ENCODE peak calls at places on chromosomes 13 and 19, in five cellular contexts. One of them, this sample, is unnamed.

GRCh38 chr13:80452279-80452678 is 111.4 kb upstream of the SPRY2 start:
- DNase-seq in HCT116: no peak
- DNase-seq in psoas muscle: no peak
- DNase-seq in esophagus squamous epithelium: no peak
- DNase-seq in ascending aorta: no peak
- DNase-seq in this sample: no peak

GRCh38 chr13:78323040-78323439 is 280.3 kb downstream of the POU4F1 start:
- DNase-seq in HCT116: no peak
- DNase-seq in psoas muscle: no peak
- DNase-seq in esophagus squamous epithelium: no peak
- DNase-seq in ascending aorta: no peak
- DNase-seq in this sample: no peak

GRCh38 chr13:98350746-98351330 is 173.8 kb upstream of the RNF113B start:
- DNase-seq in HCT116: no peak
- DNase-seq in psoas muscle: no peak
- DNase-seq in esophagus squamous epithelium: no peak
- DNase-seq in ascending aorta: no peak
- DNase-seq in this sample: no peak

GRCh38 chr13:73622375-73622774 is 511.8 kb downstream of the KLF12 start:
- DNase-seq in HCT116: no peak
- DNase-seq in psoas muscle: no peak
- DNase-seq in esophagus squamous epithelium: no peak
- DNase-seq in ascending aorta: no peak
- DNase-seq in this sample: no peak

GRCh38 chr19:28358604-28359003 is 854.3 kb downstream of the UQCRFS1 start:
- DNase-seq in HCT116: no peak
- DNase-seq in psoas muscle: no peak
- DNase-seq in esophagus squamous epithelium: no peak
- DNase-seq in ascending aorta: no peak
- DNase-seq in this sample: no peak

GRCh38 chr19:27733551-27734266 is 1479.2 kb downstream of the UQCRFS1 start:
- DNase-seq in HCT116: no peak
- DNase-seq in psoas muscle: no peak
- DNase-seq in esophagus squamous epithelium: no peak
- DNase-seq in ascending aorta: no peak
- DNase-seq in this sample: no peak

GRCh38 chr19:2484178-2484937 is 8.4 kb downstream of the GADD45B start:
- DNase-seq in HCT116: no peak
- DNase-seq in psoas muscle: no peak
- DNase-seq in esophagus squamous epithelium: no peak
- DNase-seq in ascending aorta: no peak
- DNase-seq in this sample: no peak

GRCh38 chr19:38015216-38015615 is 108.2 kb downstream of the SIPA1L3 start:
- DNase-seq in HCT116: no peak
- DNase-seq in psoas muscle: no peak
- DNase-seq in esophagus squamous epithelium: no peak
- DNase-seq in ascending aorta: no peak
- DNase-seq in this sample: no peak

GRCh38 chr13:45718063-45718462 is 15.9 kb downstream of the CBY2 start:
- DNase-seq in HCT116: peak
- DNase-seq in psoas muscle: no peak
- DNase-seq in esophagus squamous epithelium: no peak
- DNase-seq in ascending aorta: no peak
- DNase-seq in this sample: no peak

GRCh38 chr13:113802090-113802531 is 43.1 kb downstream of the TMEM255B start:
- DNase-seq in HCT116: no peak
- DNase-seq in psoas muscle: peak
- DNase-seq in esophagus squamous epithelium: no peak
- DNase-seq in ascending aorta: no peak
- DNase-seq in this sample: peak

GRCh38 chr19:39363909-39364457 is 21.8 kb downstream of the SAMD4B start:
- DNase-seq in HCT116: no peak
- DNase-seq in psoas muscle: peak
- DNase-seq in esophagus squamous epithelium: no peak
- DNase-seq in ascending aorta: no peak
- DNase-seq in this sample: no peak

GRCh38 chr19:2170219-2170618 is 6.5 kb downstream of the DOT1L start:
- DNase-seq in HCT116: no peak
- DNase-seq in psoas muscle: no peak
- DNase-seq in esophagus squamous epithelium: no peak
- DNase-seq in ascending aorta: no peak
- DNase-seq in this sample: no peak

GRCh38 chr19:6730153-6730804 is 7.1 kb downstream of the GPR108 start:
- DNase-seq in HCT116: no peak
- DNase-seq in psoas muscle: peak
- DNase-seq in esophagus squamous epithelium: no peak
- DNase-seq in ascending aorta: peak
- DNase-seq in this sample: peak

GRCh38 chr13:60627071-60627686 is 230.2 kb downstream of the TDRD3 start:
- DNase-seq in HCT116: peak
- DNase-seq in psoas muscle: no peak
- DNase-seq in esophagus squamous epithelium: no peak
- DNase-seq in ascending aorta: no peak
- DNase-seq in this sample: peak

GRCh38 chr19:1455336-1456120 is 5.6 kb downstream of the APC2 start:
- DNase-seq in HCT116: peak
- DNase-seq in psoas muscle: peak
- DNase-seq in esophagus squamous epithelium: no peak
- DNase-seq in ascending aorta: no peak
- DNase-seq in this sample: peak

GRCh38 chr13:93352616-93353015 is 126.0 kb downstream of the GPC6 start:
- DNase-seq in HCT116: no peak
- DNase-seq in psoas muscle: no peak
- DNase-seq in esophagus squamous epithelium: no peak
- DNase-seq in ascending aorta: no peak
- DNase-seq in this sample: no peak

GRCh38 chr19:7326105-7326877 is 22.4 kb upstream of the ARHGEF18 start:
- DNase-seq in HCT116: peak
- DNase-seq in psoas muscle: no peak
- DNase-seq in esophagus squamous epithelium: no peak
- DNase-seq in ascending aorta: no peak
- DNase-seq in this sample: peak

GRCh38 chr19:6718741-6719539 is 1.5 kb downstream of the C3 start:
- DNase-seq in HCT116: peak
- DNase-seq in psoas muscle: peak
- DNase-seq in esophagus squamous epithelium: no peak
- DNase-seq in ascending aorta: no peak
- DNase-seq in this sample: peak

GRCh38 chr13:43054803-43055802 is 31.7 kb downstream of the DNAJC15 start:
- DNase-seq in HCT116: no peak
- DNase-seq in psoas muscle: peak
- DNase-seq in esophagus squamous epithelium: no peak
- DNase-seq in ascending aorta: no peak
- DNase-seq in this sample: peak

DNA sequence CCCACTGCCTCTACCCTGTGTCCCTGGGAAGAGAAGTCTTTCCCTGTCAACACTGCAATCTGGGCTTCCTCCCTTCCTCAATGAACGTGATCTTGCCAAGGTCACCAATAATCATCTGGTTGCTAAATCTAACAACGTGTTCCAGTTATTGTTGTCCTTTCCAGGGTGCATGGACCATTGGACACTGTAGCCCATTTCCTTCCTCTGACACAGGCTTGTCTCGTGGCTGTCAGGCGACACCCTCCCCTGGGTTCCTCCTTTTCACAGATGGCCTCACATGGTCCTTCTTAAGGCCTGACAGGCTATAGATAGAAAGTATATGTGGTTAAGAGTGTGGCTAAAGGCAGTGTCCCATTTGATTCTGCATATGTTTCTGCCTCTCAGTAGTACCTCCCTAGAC is 67.7 kb upstream of the STARD13 start:
- DNase-seq in HCT116: no peak
- DNase-seq in psoas muscle: peak
- DNase-seq in esophagus squamous epithelium: no peak
- DNase-seq in ascending aorta: peak
- DNase-seq in this sample: peak
- H3K27ac ChIP-seq in HCT116: no peak
- H3K27ac ChIP-seq in psoas muscle: peak
- H3K27ac ChIP-seq in esophagus squamous epithelium: no peak
- H3K27ac ChIP-seq in ascending aorta: no peak
- H3K27ac ChIP-seq in this sample: no peak

GRCh38 chr13:99975626-99976025 is 4.1 kb upstream of the ZIC5 start:
- DNase-seq in HCT116: no peak
- DNase-seq in psoas muscle: no peak
- DNase-seq in esophagus squamous epithelium: no peak
- DNase-seq in ascending aorta: no peak
- DNase-seq in this sample: no peak
- H3K4me3 ChIP-seq in HCT116: no peak
- H3K4me3 ChIP-seq in psoas muscle: no peak
- H3K4me3 ChIP-seq in esophagus squamous epithelium: no peak
- H3K4me3 ChIP-seq in ascending aorta: no peak
- H3K4me3 ChIP-seq in this sample: no peak

GRCh38 chr19:43656436-43656835 is 13.5 kb downstream of the PLAUR start:
- DNase-seq in HCT116: no peak
- DNase-seq in psoas muscle: no peak
- DNase-seq in esophagus squamous epithelium: no peak
- DNase-seq in ascending aorta: no peak
- DNase-seq in this sample: no peak

GRCh38 chr19:43649514-43649913 is 9.9 kb upstream of the CADM4 start:
- DNase-seq in HCT116: no peak
- DNase-seq in psoas muscle: no peak
- DNase-seq in esophagus squamous epithelium: no peak
- DNase-seq in ascending aorta: no peak
- DNase-seq in this sample: no peak

GRCh38 chr19:43648633-43649032 is 9.0 kb upstream of the CADM4 start:
- DNase-seq in HCT116: no peak
- DNase-seq in psoas muscle: no peak
- DNase-seq in esophagus squamous epithelium: no peak
- DNase-seq in ascending aorta: no peak
- DNase-seq in this sample: no peak

GRCh38 chr19:43651758-43652545 is 12.3 kb upstream of the CADM4 start:
- DNase-seq in HCT116: no peak
- DNase-seq in psoas muscle: peak
- DNase-seq in esophagus squamous epithelium: no peak
- DNase-seq in ascending aorta: no peak
- DNase-seq in this sample: peak

DNA sequence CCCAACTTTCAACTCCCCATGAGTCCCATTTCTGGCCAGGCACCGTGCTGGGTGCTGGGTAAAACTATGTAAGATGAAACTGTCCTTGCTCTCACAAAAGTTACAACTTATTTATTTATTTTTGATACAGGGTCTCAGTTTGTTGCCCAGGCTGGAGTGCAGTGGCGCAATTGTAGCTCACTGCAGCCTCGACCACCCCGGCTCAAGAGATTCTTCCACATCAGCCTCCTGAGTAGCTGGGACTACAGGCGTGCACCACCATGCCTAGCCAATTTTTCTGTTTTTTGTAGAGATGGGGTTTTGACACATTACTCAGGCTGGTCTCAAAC is 12.9 kb upstream of the CADM4 start:
- DNase-seq in HCT116: no peak
- DNase-seq in psoas muscle: no peak
- DNase-seq in esophagus squamous epithelium: no peak
- DNase-seq in ascending aorta: no peak
- DNase-seq in this sample: no peak
- TF ChIP-seq CTCF in HCT116: no peak
- TF ChIP-seq CTCF in psoas muscle: no peak
- TF ChIP-seq CTCF in esophagus squamous epithelium: no peak
- TF ChIP-seq CTCF in ascending aorta: no peak
- TF ChIP-seq CTCF in this sample: no peak

GRCh38 chr19:10677796-10678195 is 23.4 kb upstream of the QTRT1 start:
- DNase-seq in HCT116: no peak
- DNase-seq in psoas muscle: no peak
- DNase-seq in esophagus squamous epithelium: no peak
- DNase-seq in ascending aorta: no peak
- DNase-seq in this sample: no peak
- H3K27ac ChIP-seq in HCT116: no peak
- H3K27ac ChIP-seq in psoas muscle: no peak
- H3K27ac ChIP-seq in esophagus squamous epithelium: no peak
- H3K27ac ChIP-seq in ascending aorta: no peak
- H3K27ac ChIP-seq in this sample: no peak

GRCh38 chr19:49337267-49338022 is 2.2 kb downstream of the CD37 start:
- DNase-seq in HCT116: no peak
- DNase-seq in psoas muscle: no peak
- DNase-seq in esophagus squamous epithelium: no peak
- DNase-seq in ascending aorta: peak
- DNase-seq in this sample: no peak

GRCh38 chr19:49340069-49340864 is 5.1 kb downstream of the CD37 start:
- DNase-seq in HCT116: no peak
- DNase-seq in psoas muscle: peak
- DNase-seq in esophagus squamous epithelium: no peak
- DNase-seq in ascending aorta: peak
- DNase-seq in this sample: peak

GRCh38 chr19:49339364-49340068 is 4.3 kb downstream of the CD37 start:
- DNase-seq in HCT116: no peak
- DNase-seq in psoas muscle: peak
- DNase-seq in esophagus squamous epithelium: no peak
- DNase-seq in ascending aorta: peak
- DNase-seq in this sample: no peak

GRCh38 chr19:49338023-49338677 is 2.9 kb downstream of the CD37 start:
- DNase-seq in HCT116: no peak
- DNase-seq in psoas muscle: no peak
- DNase-seq in esophagus squamous epithelium: no peak
- DNase-seq in ascending aorta: peak
- DNase-seq in this sample: no peak

DNA sequence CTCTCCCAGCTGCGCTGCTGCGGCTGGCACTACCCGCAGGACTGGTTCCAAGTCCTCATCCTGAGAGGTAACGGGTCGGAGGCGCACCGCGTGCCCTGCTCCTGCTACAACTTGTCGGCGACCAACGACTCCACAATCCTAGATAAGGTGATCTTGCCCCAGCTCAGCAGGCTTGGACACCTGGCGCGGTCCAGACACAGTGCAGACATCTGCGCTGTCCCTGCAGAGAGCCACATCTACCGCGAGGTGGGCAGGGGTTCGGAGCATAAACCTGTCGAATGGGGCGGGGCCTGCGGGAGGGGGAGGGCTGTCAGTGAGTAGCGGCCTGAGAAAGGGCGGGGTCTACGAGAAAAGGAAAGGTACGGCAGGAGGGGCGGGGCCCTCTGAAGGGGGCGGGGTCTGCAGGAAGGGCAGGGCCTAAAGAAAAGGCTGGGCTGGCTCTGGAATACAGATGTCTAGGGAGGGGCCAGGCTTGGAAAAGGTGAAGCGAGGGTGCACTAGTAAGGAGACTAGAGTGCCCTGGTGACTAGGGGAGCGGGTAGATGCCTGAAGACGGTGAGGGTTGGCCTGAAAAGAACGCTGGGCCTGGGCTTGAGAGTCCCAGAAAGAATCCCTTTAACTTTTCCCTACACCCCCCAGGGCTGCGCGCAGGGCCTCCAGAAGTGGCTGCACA is 3.6 kb downstream of the CD37 start:
- DNase-seq in HCT116: no peak
- DNase-seq in psoas muscle: peak
- DNase-seq in esophagus squamous epithelium: no peak
- DNase-seq in ascending aorta: peak
- DNase-seq in this sample: peak
- H3K4me3 ChIP-seq in HCT116: no peak
- H3K4me3 ChIP-seq in psoas muscle: peak
- H3K4me3 ChIP-seq in esophagus squamous epithelium: peak
- H3K4me3 ChIP-seq in ascending aorta: peak
- H3K4me3 ChIP-seq in this sample: no peak

GRCh38 chr13:34751492-34751891 is 190.6 kb upstream of the NBEA start:
- DNase-seq in HCT116: no peak
- DNase-seq in psoas muscle: no peak
- DNase-seq in esophagus squamous epithelium: no peak
- DNase-seq in ascending aorta: no peak
- DNase-seq in this sample: no peak
- TF ChIP-seq CTCF in HCT116: no peak
- TF ChIP-seq CTCF in psoas muscle: no peak
- TF ChIP-seq CTCF in esophagus squamous epithelium: no peak
- TF ChIP-seq CTCF in ascending aorta: no peak
- TF ChIP-seq CTCF in this sample: no peak

This sample was measured in WERI-Rb-1.